ENCODE peak calls at places on chromosomes 5 and 9, in four cellular contexts. One of them, this sample, is unnamed.

GRCh38 chr5:109347252-109347888 is 62.4 kb downstream of the PJA2 start:
- DNase-seq in mesenchymal stem cell: no peak
- DNase-seq in neuronal stem cell: no peak
- DNase-seq in H9: no peak
- DNase-seq in this sample: no peak

GRCh38 chr9:127897194-127897692 is 2.2 kb downstream of the ST6GALNAC6 start:
- DNase-seq in mesenchymal stem cell: peak; percentile 92
- DNase-seq in neuronal stem cell: peak; percentile 82
- DNase-seq in H9: peak; percentile 96
- DNase-seq in this sample: peak; percentile 77

GRCh38 chr9:38063363-38063707 is 5.7 kb downstream of the SHB start:
- DNase-seq in mesenchymal stem cell: peak; percentile 61
- DNase-seq in neuronal stem cell: no peak
- DNase-seq in H9: no peak
- DNase-seq in this sample: no peak

GRCh38 chr5:126002222-126002897 is 420.8 kb upstream of the GRAMD2B start:
- DNase-seq in mesenchymal stem cell: peak; percentile 47
- DNase-seq in neuronal stem cell: no peak
- DNase-seq in H9: no peak
- DNase-seq in this sample: peak; percentile 85

GRCh38 chr9:129437626-129438323 is 183.1 kb downstream of the C9orf50 start:
- DNase-seq in mesenchymal stem cell: no peak
- DNase-seq in neuronal stem cell: no peak
- DNase-seq in H9: no peak
- DNase-seq in this sample: no peak

GRCh38 chr5:32664523-32664922 is 46.6 kb upstream of the NPR3 start:
- DNase-seq in mesenchymal stem cell: no peak
- DNase-seq in neuronal stem cell: no peak
- DNase-seq in H9: no peak
- DNase-seq in this sample: no peak

GRCh38 chr9:82271099-82271498 is 282.5 kb downstream of the SPATA31D1 start:
- DNase-seq in mesenchymal stem cell: peak; percentile 33
- DNase-seq in neuronal stem cell: no peak
- DNase-seq in H9: no peak
- DNase-seq in this sample: peak; percentile 95

GRCh38 chr9:70563437-70564204 is 149.2 kb upstream of the KLF9 start:
- DNase-seq in mesenchymal stem cell: peak; percentile 99
- DNase-seq in neuronal stem cell: no peak
- DNase-seq in H9: no peak
- DNase-seq in this sample: peak; percentile 76

GRCh38 chr9:38003230-38003629 is 65.8 kb downstream of the SHB start:
- DNase-seq in mesenchymal stem cell: no peak
- DNase-seq in neuronal stem cell: no peak
- DNase-seq in H9: no peak
- DNase-seq in this sample: no peak

GRCh38 chr5:64859881-64860280 is 91.2 kb downstream of the CWC27 start:
- DNase-seq in mesenchymal stem cell: no peak
- DNase-seq in neuronal stem cell: no peak
- DNase-seq in H9: no peak
- DNase-seq in this sample: no peak

GRCh38 chr9:89982016-89982415 is 377.2 kb downstream of the GADD45G start:
- DNase-seq in mesenchymal stem cell: no peak
- DNase-seq in neuronal stem cell: no peak
- DNase-seq in H9: no peak
- DNase-seq in this sample: no peak

GRCh38 chr9:6575324-6575758 is 70.2 kb downstream of the GLDC start:
- DNase-seq in mesenchymal stem cell: no peak
- DNase-seq in neuronal stem cell: no peak
- DNase-seq in H9: no peak
- DNase-seq in this sample: no peak

GRCh38 chr5:90093931-90094485 is 315.5 kb downstream of the CETN3 start:
- DNase-seq in mesenchymal stem cell: peak; percentile 10
- DNase-seq in neuronal stem cell: no peak
- DNase-seq in H9: no peak
- DNase-seq in this sample: no peak

GRCh38 chr5:157447246-157447645 is 12.8 kb upstream of the NIPAL4 start:
- DNase-seq in mesenchymal stem cell: no peak
- DNase-seq in neuronal stem cell: no peak
- DNase-seq in H9: peak; percentile 50
- DNase-seq in this sample: no peak

GRCh38 chr5:98403131-98403530 is 370.3 kb upstream of the RGMB start:
- DNase-seq in mesenchymal stem cell: no peak
- DNase-seq in neuronal stem cell: no peak
- DNase-seq in H9: no peak
- DNase-seq in this sample: no peak

GRCh38 chr5:147170603-147171002 is 64.2 kb upstream of the STK32A start:
- DNase-seq in mesenchymal stem cell: no peak
- DNase-seq in neuronal stem cell: no peak
- DNase-seq in H9: no peak
- DNase-seq in this sample: no peak

GRCh38 chr9:6641561-6641960 is 4.0 kb downstream of the GLDC start:
- DNase-seq in mesenchymal stem cell: no peak
- DNase-seq in neuronal stem cell: no peak
- DNase-seq in H9: no peak
- DNase-seq in this sample: no peak

GRCh38 chr5:113112435-113112834 is 135.8 kb downstream of the DCP2 start:
- DNase-seq in mesenchymal stem cell: no peak
- DNase-seq in neuronal stem cell: no peak
- DNase-seq in H9: no peak
- DNase-seq in this sample: peak; percentile 68

GRCh38 chr9:131396626-131397025 is 2.7 kb downstream of the PRRC2B start:
- DNase-seq in mesenchymal stem cell: no peak
- DNase-seq in neuronal stem cell: no peak
- DNase-seq in H9: no peak
- DNase-seq in this sample: no peak

GRCh38 chr9:131395745-131396479 is 2.0 kb downstream of the PRRC2B start:
- DNase-seq in mesenchymal stem cell: no peak
- DNase-seq in neuronal stem cell: no peak
- DNase-seq in H9: no peak
- DNase-seq in this sample: no peak

GRCh38 chr9:131398204-131398603 is 4.3 kb downstream of the PRRC2B start:
- DNase-seq in mesenchymal stem cell: no peak
- DNase-seq in neuronal stem cell: no peak
- DNase-seq in H9: no peak
- DNase-seq in this sample: no peak

GRCh38 chr9:131395027-131395744 is 1.3 kb downstream of the PRRC2B start:
- DNase-seq in mesenchymal stem cell: peak; percentile 65
- DNase-seq in neuronal stem cell: no peak
- DNase-seq in H9: peak; percentile 68
- DNase-seq in this sample: no peak

DNA sequence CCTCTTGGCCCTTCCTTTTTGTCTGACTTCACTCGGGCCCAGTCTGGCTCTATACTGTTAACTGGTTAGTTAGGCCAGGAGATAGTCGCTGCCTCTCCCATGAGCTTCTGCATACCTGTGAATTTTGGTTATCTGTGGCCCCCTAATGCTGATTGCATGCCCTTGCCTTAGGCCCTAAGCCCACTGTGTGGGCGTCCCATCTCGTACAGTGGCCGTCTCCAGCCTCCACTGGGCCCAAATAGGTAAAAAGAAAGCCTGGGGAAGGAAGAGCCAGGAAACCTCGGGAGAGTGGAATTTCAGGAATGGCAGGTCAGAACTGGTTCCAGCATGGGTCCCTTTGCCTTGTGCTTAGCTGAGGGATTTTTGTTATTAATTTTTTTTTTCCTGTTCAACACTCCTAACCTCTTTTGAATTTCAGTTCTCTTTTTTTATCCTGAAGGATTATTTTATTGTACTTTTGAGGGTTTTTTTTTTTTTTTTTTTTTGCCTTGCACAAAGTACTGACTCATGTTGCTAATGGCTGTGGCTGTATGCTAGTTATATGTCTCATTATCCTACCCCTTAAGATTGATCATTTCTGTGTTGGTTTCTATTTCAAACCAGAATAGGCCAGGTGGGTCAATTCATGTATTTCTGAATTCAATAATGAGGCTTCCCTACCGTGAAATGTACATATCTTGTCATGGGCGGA is 3.4 kb downstream of the PRRC2B start:
- DNase-seq in mesenchymal stem cell: peak; percentile 48
- DNase-seq in neuronal stem cell: no peak
- DNase-seq in H9: peak; percentile 60
- DNase-seq in this sample: peak; percentile 48
- H4K91ac ChIP-seq in mesenchymal stem cell: no peak overlapping the region
- H4K91ac ChIP-seq in neuronal stem cell: no peak overlapping the region
- H4K91ac ChIP-seq in H9: no peak overlapping the region
- H4K91ac ChIP-seq in this sample: peak overlapping the region; percentile 46

GRCh38 chr5:178561746-178562264 is 28.4 kb downstream of the COL23A1 start:
- DNase-seq in mesenchymal stem cell: no peak
- DNase-seq in neuronal stem cell: no peak
- DNase-seq in H9: no peak
- DNase-seq in this sample: no peak
- H4K91ac ChIP-seq in mesenchymal stem cell: no peak overlapping the region
- H4K91ac ChIP-seq in neuronal stem cell: no peak overlapping the region
- H4K91ac ChIP-seq in H9: no peak overlapping the region
- H4K91ac ChIP-seq in this sample: no peak overlapping the region

DNA sequence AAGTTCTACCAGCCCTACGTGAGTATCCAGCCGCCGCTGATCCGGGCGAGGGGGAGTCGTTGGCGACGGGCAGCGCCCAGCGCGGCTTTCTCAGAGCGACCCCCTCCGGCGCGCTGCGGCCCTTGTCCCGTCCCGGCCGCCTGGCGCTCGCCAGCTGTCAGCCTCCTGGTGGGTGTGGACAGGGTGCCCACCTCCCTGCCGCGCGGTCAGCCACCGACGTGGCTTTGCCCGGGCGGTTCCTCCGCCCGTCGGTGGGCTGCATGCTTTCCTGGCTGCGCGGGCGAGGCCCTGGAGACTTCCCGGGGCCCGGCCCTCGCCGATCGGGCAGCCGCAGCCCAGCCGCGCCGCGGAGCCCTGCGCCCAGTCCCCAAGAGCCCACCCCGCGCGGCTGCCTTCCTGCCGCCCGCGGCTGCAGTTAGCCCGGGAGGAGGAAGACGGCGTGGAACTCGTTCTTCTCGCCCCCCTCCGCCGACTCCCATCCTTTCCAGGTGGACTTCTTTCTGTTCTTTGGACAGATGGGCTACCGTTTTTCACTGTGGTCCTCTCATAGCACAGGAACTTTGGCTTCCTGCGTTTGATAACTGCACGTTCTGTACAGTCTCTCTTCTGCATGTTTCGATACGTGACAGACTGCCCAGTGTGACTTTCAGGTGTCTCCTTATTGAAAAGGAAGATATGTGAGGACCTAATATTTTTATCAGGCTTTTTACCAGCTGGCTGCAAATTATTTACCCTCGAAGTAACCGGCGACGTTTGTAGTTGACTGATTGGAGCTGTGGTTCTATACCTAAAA is 550 bp downstream of the AP3S1 start:
- DNase-seq in mesenchymal stem cell: peak; percentile 84
- DNase-seq in neuronal stem cell: no peak
- DNase-seq in H9: no peak
- DNase-seq in this sample: no peak
- H4K91ac ChIP-seq in mesenchymal stem cell: no peak overlapping the region
- H4K91ac ChIP-seq in neuronal stem cell: no peak overlapping the region
- H4K91ac ChIP-seq in H9: no peak overlapping the region
- H4K91ac ChIP-seq in this sample: peak overlapping the region; percentile 71

GRCh38 chr5:95707055-95707454 is 24.1 kb upstream of the RHOBTB3 start:
- DNase-seq in mesenchymal stem cell: no peak
- DNase-seq in neuronal stem cell: no peak
- DNase-seq in H9: no peak
- DNase-seq in this sample: no peak

GRCh38 chr5:95699337-95699736 is 16.5 kb upstream of the SPATA9 start:
- DNase-seq in mesenchymal stem cell: no peak
- DNase-seq in neuronal stem cell: no peak
- DNase-seq in H9: no peak
- DNase-seq in this sample: no peak

GRCh38 chr5:95697781-95698681 is 15.2 kb upstream of the SPATA9 start:
- DNase-seq in mesenchymal stem cell: peak; percentile 33
- DNase-seq in neuronal stem cell: no peak
- DNase-seq in H9: no peak
- DNase-seq in this sample: no peak

GRCh38 chr5:95704150-95704549 is 21.4 kb upstream of the SPATA9 start:
- DNase-seq in mesenchymal stem cell: no peak
- DNase-seq in neuronal stem cell: no peak
- DNase-seq in H9: no peak
- DNase-seq in this sample: no peak

DNA sequence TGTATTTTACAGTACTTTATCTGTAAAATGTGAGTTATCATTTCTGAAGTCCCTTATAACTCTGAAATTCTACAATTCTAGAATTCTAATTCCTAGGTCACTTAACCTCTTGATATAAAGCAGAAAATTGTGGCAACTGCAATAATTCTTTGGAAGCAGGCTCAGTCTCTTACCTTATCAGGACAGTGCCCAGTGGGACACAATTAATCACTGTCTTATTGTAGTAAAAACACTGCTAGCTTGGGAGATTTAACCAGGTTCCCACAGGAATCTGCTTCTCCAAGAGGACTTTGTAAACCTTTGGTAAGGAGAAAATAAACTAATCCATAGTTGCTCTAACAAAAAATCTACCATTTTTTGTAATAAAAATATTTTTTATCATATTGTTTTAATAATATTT is 18.3 kb upstream of the SPATA9 start:
- DNase-seq in mesenchymal stem cell: no peak
- DNase-seq in neuronal stem cell: no peak
- DNase-seq in H9: no peak
- DNase-seq in this sample: no peak
- H4K91ac ChIP-seq in mesenchymal stem cell: no peak overlapping the region
- H4K91ac ChIP-seq in neuronal stem cell: no peak overlapping the region
- H4K91ac ChIP-seq in H9: no peak overlapping the region
- H4K91ac ChIP-seq in this sample: no peak overlapping the region

This sample was measured in IMR-90.